ENCODE peak calls at places on chromosome 5, in ten cellular contexts. Y is stimulated activated CD8-positive, alpha-beta memory T cell treated with anti-CD3 and anti-CD28 coated beads, Interleukin-15, amount 100 ng/mL, for 1 hour; D is pulmonary artery endothelial cell; U is SK-N-DZ; B is HTR-8/SVneo; I is WTC11; L is HL-60; W is GF-D8; J is CD8-positive, alpha-beta T cell; E is kidney tubule cell. X is an unnamed sample.

GRCh38 chr5:134079748-134080581 is 34.5 kb upstream of the TCF7 start:
- DNase-seq in E (no peak), D (no peak), U (no peak), B (no peak), L (no peak), I (no peak), J (peak; percentile 81), Y (peak; percentile 47), W (no peak), X (no peak)

GRCh38 chr5:68046445-68046844 is 169.1 kb upstream of the PIK3R1 start:
- DNase-seq in L (peak; percentile 12), J (no peak), E (peak; percentile 95), D (peak; percentile 29), B (peak; percentile 78), W (no peak), U (no peak), Y (no peak), I (no peak), X (no peak)

GRCh38 chr5:95664204-95664786 is 17.7 kb downstream of the RFESD start:
- DNase-seq in B (no peak), U (peak; percentile 28), Y (no peak), E (peak; percentile 43), I (no peak), L (no peak), D (no peak), J (peak; percentile 32), W (no peak), X (no peak)

GRCh38 chr5:32916648-32917047 is 205.5 kb downstream of the NPR3 start:
- DNase-seq in B (peak; percentile 31), J (no peak), D (no peak), I (peak; percentile 52), L (no peak), E (peak; percentile 52), U (no peak), W (no peak), Y (no peak), X (peak; percentile 4)

GRCh38 chr5:179912951-179913350 is 5.3 kb upstream of the TBC1D9B start:
- DNase-seq in D (no peak), B (no peak), L (peak; percentile 68), E (no peak), W (no peak), J (no peak), Y (no peak), U (no peak), I (no peak), X (no peak)

GRCh38 chr5:111238826-111239225 is 14.6 kb downstream of the CAMK4 start:
- DNase-seq in L (no peak), J (no peak), B (no peak), Y (no peak), W (no peak), I (no peak), E (no peak), U (no peak), D (no peak), X (no peak)

GRCh38 chr5:77946381-77947050 is 170.4 kb upstream of the TBCA start:
- DNase-seq in B (peak; percentile 75), D (no peak), U (peak; percentile 43), J (no peak), W (no peak), L (no peak), Y (no peak), E (no peak), I (no peak), X (no peak)

GRCh38 chr5:178544166-178544834 is 45.9 kb downstream of the COL23A1 start:
- DNase-seq in J (no peak), W (no peak), B (no peak), U (no peak), D (no peak), I (no peak), L (no peak), Y (no peak), E (no peak), X (no peak)

GRCh38 chr5:54722846-54723433 is 205.4 kb downstream of the SNX18 start:
- DNase-seq in W (no peak), J (no peak), D (no peak), I (no peak), U (no peak), E (no peak), B (no peak), L (no peak), Y (no peak), X (no peak)

GRCh38 chr5:104513194-104513602 is 950.6 kb upstream of the NUDT12 start:
- DNase-seq in B (peak; percentile 1), I (no peak), D (no peak), J (no peak), W (no peak), U (no peak), Y (no peak), L (no peak), E (peak; percentile 39), X (no peak)

GRCh38 chr5:115770466-115770865 is 46.0 kb downstream of the CDO1 start:
- DNase-seq in I (peak; percentile 72), J (no peak), Y (no peak), E (no peak), D (no peak), L (no peak), B (no peak), W (no peak), U (no peak), X (peak; percentile 36)

GRCh38 chr5:17105744-17106450 is 111.5 kb upstream of the BASP1 start:
- DNase-seq in D (peak; percentile 62), W (no peak), J (no peak), Y (no peak), E (no peak), L (no peak), B (no peak), U (no peak), I (no peak), X (no peak)

GRCh38 chr5:67338416-67338815 is 141.8 kb upstream of the CD180 start:
- DNase-seq in W (no peak), D (no peak), U (no peak), L (no peak), I (no peak), J (no peak), E (no peak), Y (no peak), B (no peak), X (no peak)

GRCh38 chr5:2997179-2997578 is 245.7 kb upstream of the IRX2 start:
- DNase-seq in D (no peak), E (no peak), W (no peak), Y (no peak), I (no peak), L (no peak), B (no peak), J (no peak), U (no peak), X (no peak)

GRCh38 chr5:155728146-155728856 is 598.7 kb upstream of the SGCD start:
- DNase-seq in L (no peak), D (no peak), E (peak; percentile 56), I (peak; percentile 68), W (no peak), U (peak; percentile 26), B (no peak), Y (no peak), J (no peak), X (no peak)

GRCh38 chr5:149005077-149005892 is 57.6 kb downstream of the SH3TC2 start:
- DNase-seq in E (peak; percentile 80), I (no peak), W (no peak), J (no peak), Y (no peak), B (no peak), L (no peak), U (peak; percentile 50), D (no peak), X (no peak)

GRCh38 chr5:58940446-58940845 is 357.6 kb downstream of the RAB3C start:
- DNase-seq in W (no peak), J (no peak), B (no peak), D (no peak), Y (no peak), I (no peak), E (no peak), L (no peak), U (no peak), X (no peak)

GRCh38 chr5:177377851-177378776 is 6.1 kb upstream of the SLC34A1 start:
- DNase-seq in I (no peak), Y (no peak), E (no peak), W (no peak), J (no peak), B (no peak), U (no peak), D (no peak), L (no peak), X (no peak)

GRCh38 chr5:77101298-77101697 is 14.2 kb upstream of the ZBED3 start:
- DNase-seq in J (no peak), W (no peak), U (no peak), E (peak; percentile 61), Y (no peak), D (no peak), L (no peak), I (no peak), B (peak; percentile 33), X (no peak)

GRCh38 chr5:85732185-85732584 is 885.6 kb upstream of the COX7C start:
- DNase-seq in J (no peak), I (no peak), W (no peak), Y (no peak), E (no peak), D (no peak), L (no peak), B (no peak), U (no peak), X (no peak)

GRCh38 chr5:154778534-154778933 is 23.4 kb downstream of the LARP1 start:
- DNase-seq in Y (no peak), L (no peak), J (no peak), B (no peak), D (no peak), U (no peak), W (no peak), E (no peak), I (no peak), X (no peak)

GRCh38 chr5:157328277-157328912 is 62.5 kb downstream of the CYFIP2 start:
- DNase-seq in J (peak; percentile 56), U (peak; percentile 74), D (peak; percentile 32), E (peak; percentile 83), I (peak; percentile 45), W (peak; percentile 98), Y (no peak), L (peak; percentile 97), B (peak; percentile 88), X (peak; percentile 75)

GRCh38 chr5:176793736-176794135 is 16.6 kb upstream of the UNC5A start:
- DNase-seq in I (no peak), E (no peak), D (no peak), U (no peak), L (no peak), Y (no peak), B (no peak), J (no peak), W (no peak), X (no peak)

GRCh38 chr5:138900281-138900965 is 25.3 kb upstream of the LRRTM2 start:
- DNase-seq in J (peak; percentile 12), E (peak; percentile 50), I (no peak), B (peak; percentile 49), U (no peak), D (peak; percentile 49), Y (no peak), L (no peak), W (no peak), X (no peak)